ENCODE peak calls at places on chromosomes 2 and 18, in seven cellular contexts. One of them, this sample, is unnamed.

GRCh38 chr2:111118455-111119003 is 2.2 kb upstream of the BCL2L11 start:
- DNase-seq in ovary: no peak
- DNase-seq in AG10803: no peak
- DNase-seq in transverse colon: no peak
- DNase-seq in AG09309: no peak
- DNase-seq in astrocyte of the spinal cord: no peak
- DNase-seq in cardiac fibroblast: no peak
- DNase-seq in this sample: no peak

GRCh38 chr18:3179430-3180089 is 40.2 kb downstream of the MYOM1 start:
- DNase-seq in ovary: no peak
- DNase-seq in AG10803: no peak
- DNase-seq in transverse colon: no peak
- DNase-seq in AG09309: no peak
- DNase-seq in astrocyte of the spinal cord: no peak
- DNase-seq in cardiac fibroblast: no peak
- DNase-seq in this sample: no peak

GRCh38 chr2:240465765-240466578 is 30.5 kb downstream of the GPC1 start:
- DNase-seq in ovary: peak
- DNase-seq in AG10803: no peak
- DNase-seq in transverse colon: peak
- DNase-seq in AG09309: no peak
- DNase-seq in astrocyte of the spinal cord: no peak
- DNase-seq in cardiac fibroblast: no peak
- DNase-seq in this sample: no peak

GRCh38 chr2:157182834-157183396 is 74.6 kb upstream of the GALNT5 start:
- DNase-seq in ovary: no peak
- DNase-seq in AG10803: peak
- DNase-seq in transverse colon: no peak
- DNase-seq in AG09309: peak
- DNase-seq in astrocyte of the spinal cord: peak
- DNase-seq in cardiac fibroblast: peak
- DNase-seq in this sample: peak

GRCh38 chr18:49041677-49042570 is 91.2 kb upstream of the SMAD7 start:
- DNase-seq in ovary: no peak
- DNase-seq in AG10803: peak
- DNase-seq in transverse colon: peak
- DNase-seq in AG09309: no peak
- DNase-seq in astrocyte of the spinal cord: peak
- DNase-seq in cardiac fibroblast: peak
- DNase-seq in this sample: peak

GRCh38 chr2:234446404-234447076 is 50.3 kb downstream of the ARL4C start:
- DNase-seq in ovary: no peak
- DNase-seq in AG10803: no peak
- DNase-seq in transverse colon: peak
- DNase-seq in AG09309: no peak
- DNase-seq in astrocyte of the spinal cord: no peak
- DNase-seq in cardiac fibroblast: no peak
- DNase-seq in this sample: no peak

GRCh38 chr2:9095690-9096089 is 92.2 kb upstream of the MBOAT2 start:
- DNase-seq in ovary: peak
- DNase-seq in AG10803: peak
- DNase-seq in transverse colon: peak
- DNase-seq in AG09309: no peak
- DNase-seq in astrocyte of the spinal cord: peak
- DNase-seq in cardiac fibroblast: peak
- DNase-seq in this sample: no peak

GRCh38 chr2:43107679-43108078 is 118.7 kb downstream of the ZFP36L2 start:
- DNase-seq in ovary: no peak
- DNase-seq in AG10803: no peak
- DNase-seq in transverse colon: no peak
- DNase-seq in AG09309: no peak
- DNase-seq in astrocyte of the spinal cord: no peak
- DNase-seq in cardiac fibroblast: no peak
- DNase-seq in this sample: no peak

GRCh38 chr2:185970148-185970852 is 231.7 kb downstream of the FSIP2 start:
- DNase-seq in ovary: no peak
- DNase-seq in AG10803: no peak
- DNase-seq in transverse colon: peak
- DNase-seq in AG09309: no peak
- DNase-seq in astrocyte of the spinal cord: peak
- DNase-seq in cardiac fibroblast: peak
- DNase-seq in this sample: no peak

GRCh38 chr2:207182916-207183315 is 17.2 kb upstream of the KLF7 start:
- DNase-seq in ovary: no peak
- DNase-seq in AG10803: peak
- DNase-seq in transverse colon: no peak
- DNase-seq in AG09309: no peak
- DNase-seq in astrocyte of the spinal cord: peak
- DNase-seq in cardiac fibroblast: peak
- DNase-seq in this sample: no peak

GRCh38 chr2:60533114-60534033 is 20.1 kb downstream of the BCL11A start:
- DNase-seq in ovary: no peak
- DNase-seq in AG10803: peak
- DNase-seq in transverse colon: no peak
- DNase-seq in AG09309: no peak
- DNase-seq in astrocyte of the spinal cord: peak
- DNase-seq in cardiac fibroblast: no peak
- DNase-seq in this sample: peak

GRCh38 chr2:176814274-176814673 is 398.3 kb upstream of the HNRNPA3 start:
- DNase-seq in ovary: no peak
- DNase-seq in AG10803: no peak
- DNase-seq in transverse colon: no peak
- DNase-seq in AG09309: no peak
- DNase-seq in astrocyte of the spinal cord: no peak
- DNase-seq in cardiac fibroblast: no peak
- DNase-seq in this sample: no peak

GRCh38 chr2:200665626-200666453 is 80.0 kb downstream of the AOX1 start:
- DNase-seq in ovary: no peak
- DNase-seq in AG10803: no peak
- DNase-seq in transverse colon: no peak
- DNase-seq in AG09309: no peak
- DNase-seq in astrocyte of the spinal cord: no peak
- DNase-seq in cardiac fibroblast: no peak
- DNase-seq in this sample: no peak

GRCh38 chr2:200662727-200663126 is 76.9 kb downstream of the AOX1 start:
- DNase-seq in ovary: no peak
- DNase-seq in AG10803: peak
- DNase-seq in transverse colon: no peak
- DNase-seq in AG09309: no peak
- DNase-seq in astrocyte of the spinal cord: peak
- DNase-seq in cardiac fibroblast: peak
- DNase-seq in this sample: no peak

GRCh38 chr2:200667397-200667796 is 81.6 kb downstream of the AOX1 start:
- DNase-seq in ovary: no peak
- DNase-seq in AG10803: no peak
- DNase-seq in transverse colon: no peak
- DNase-seq in AG09309: no peak
- DNase-seq in astrocyte of the spinal cord: no peak
- DNase-seq in cardiac fibroblast: no peak
- DNase-seq in this sample: no peak

GRCh38 chr2:200661477-200661876 is 75.7 kb downstream of the AOX1 start:
- DNase-seq in ovary: no peak
- DNase-seq in AG10803: no peak
- DNase-seq in transverse colon: no peak
- DNase-seq in AG09309: no peak
- DNase-seq in astrocyte of the spinal cord: no peak
- DNase-seq in cardiac fibroblast: no peak
- DNase-seq in this sample: no peak

DNA sequence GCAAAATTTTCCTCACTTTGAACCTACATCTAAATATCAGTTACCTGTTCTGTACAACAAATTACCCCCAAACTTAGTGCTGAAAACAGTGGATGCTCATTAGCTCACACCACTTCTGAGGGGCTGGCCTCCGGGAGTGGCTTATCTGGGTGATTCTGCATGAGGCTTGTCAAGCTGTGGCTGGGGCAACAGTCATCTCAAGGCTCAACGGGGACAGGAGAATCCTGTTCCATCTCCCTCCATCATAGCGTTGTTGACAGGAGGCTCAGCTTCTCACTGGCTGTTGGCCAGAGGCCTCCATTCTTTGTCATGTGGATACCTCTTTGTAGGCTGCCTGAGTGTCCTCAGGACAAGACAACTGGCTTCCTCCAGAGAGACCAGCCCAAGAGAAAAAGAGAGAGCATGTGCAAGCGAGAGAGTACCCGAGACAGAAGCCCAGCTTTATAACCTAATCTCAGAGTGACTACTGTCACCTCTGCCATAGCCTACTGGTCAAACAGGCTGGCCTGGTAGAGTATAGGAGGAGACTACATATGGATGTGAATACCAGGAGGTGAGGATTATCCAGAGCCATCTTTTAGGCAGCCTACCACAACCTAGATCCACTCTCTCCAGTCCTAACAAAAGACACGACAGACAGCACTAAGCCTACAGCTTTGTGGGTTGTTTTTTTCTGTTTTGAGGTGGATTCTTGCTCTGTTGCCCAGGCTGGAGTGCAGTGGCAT is 79.1 kb downstream of the AOX1 start:
- DNase-seq in ovary: no peak
- DNase-seq in AG10803: no peak
- DNase-seq in transverse colon: no peak
- DNase-seq in AG09309: no peak
- DNase-seq in astrocyte of the spinal cord: no peak
- DNase-seq in cardiac fibroblast: no peak
- DNase-seq in this sample: no peak
- TF ChIP-seq CTCF in ovary: no peak
- TF ChIP-seq CTCF in AG10803: no peak
- TF ChIP-seq CTCF in transverse colon: no peak
- TF ChIP-seq CTCF in AG09309: no peak
- TF ChIP-seq CTCF in astrocyte of the spinal cord: no peak
- TF ChIP-seq CTCF in cardiac fibroblast: no peak
- TF ChIP-seq CTCF in this sample: no peak

GRCh38 chr18:77054288-77054605 is 78.3 kb downstream of the MBP start:
- DNase-seq in ovary: no peak
- DNase-seq in AG10803: no peak
- DNase-seq in transverse colon: no peak
- DNase-seq in AG09309: no peak
- DNase-seq in astrocyte of the spinal cord: no peak
- DNase-seq in cardiac fibroblast: no peak
- DNase-seq in this sample: no peak

GRCh38 chr18:77052297-77052645 is 80.3 kb downstream of the MBP start:
- DNase-seq in ovary: no peak
- DNase-seq in AG10803: no peak
- DNase-seq in transverse colon: no peak
- DNase-seq in AG09309: no peak
- DNase-seq in astrocyte of the spinal cord: no peak
- DNase-seq in cardiac fibroblast: no peak
- DNase-seq in this sample: no peak

GRCh38 chr18:77053616-77054287 is 78.8 kb downstream of the MBP start:
- DNase-seq in ovary: no peak
- DNase-seq in AG10803: no peak
- DNase-seq in transverse colon: no peak
- DNase-seq in AG09309: no peak
- DNase-seq in astrocyte of the spinal cord: no peak
- DNase-seq in cardiac fibroblast: no peak
- DNase-seq in this sample: no peak

GRCh38 chr18:77051581-77052296 is 80.8 kb downstream of the MBP start:
- DNase-seq in ovary: no peak
- DNase-seq in AG10803: no peak
- DNase-seq in transverse colon: no peak
- DNase-seq in AG09309: no peak
- DNase-seq in astrocyte of the spinal cord: no peak
- DNase-seq in cardiac fibroblast: no peak
- DNase-seq in this sample: no peak

DNA sequence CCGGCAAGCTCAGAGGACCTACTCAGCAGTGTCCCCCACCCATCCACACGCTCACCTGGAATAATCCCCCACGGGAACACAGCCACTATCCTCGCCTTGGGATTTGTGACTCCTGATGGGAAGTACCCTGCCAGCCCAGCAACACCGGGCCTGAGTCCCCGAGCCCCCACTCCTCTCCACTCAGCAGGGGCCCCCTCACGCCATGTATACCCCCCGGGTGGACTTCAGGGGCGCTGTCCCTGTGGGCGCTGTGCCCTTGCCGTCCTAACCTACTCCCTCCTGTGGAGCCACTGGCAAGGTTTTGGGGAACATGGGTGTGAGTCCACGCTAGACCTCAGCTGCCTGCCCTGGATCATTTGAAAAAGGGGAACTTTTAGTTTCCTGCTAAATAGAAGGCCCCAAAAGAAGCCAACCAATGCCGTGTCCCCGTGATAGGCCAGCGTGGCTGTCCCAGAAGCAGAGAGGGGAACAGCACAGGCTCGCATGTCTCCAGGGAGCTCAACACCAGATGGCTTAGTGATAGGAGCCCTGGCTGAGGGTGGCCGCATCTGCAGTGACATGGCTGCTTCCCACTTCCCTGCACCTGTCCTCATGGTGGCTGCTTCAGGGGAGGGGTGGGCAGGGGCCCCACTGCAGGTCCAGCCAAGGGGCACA is 79.8 kb downstream of the MBP start:
- DNase-seq in ovary: no peak
- DNase-seq in AG10803: no peak
- DNase-seq in transverse colon: no peak
- DNase-seq in AG09309: no peak
- DNase-seq in astrocyte of the spinal cord: no peak
- DNase-seq in cardiac fibroblast: no peak
- DNase-seq in this sample: no peak
- H3K4me3 ChIP-seq in ovary: no peak
- H3K4me3 ChIP-seq in AG10803: no peak
- H3K4me3 ChIP-seq in transverse colon: no peak
- H3K4me3 ChIP-seq in AG09309: no peak
- H3K4me3 ChIP-seq in astrocyte of the spinal cord: no peak
- H3K4me3 ChIP-seq in cardiac fibroblast: no peak
- H3K4me3 ChIP-seq in this sample: no peak

GRCh38 chr2:134778372-134778771 is 59.6 kb upstream of the TMEM163 start:
- DNase-seq in ovary: no peak
- DNase-seq in AG10803: no peak
- DNase-seq in transverse colon: no peak
- DNase-seq in AG09309: no peak
- DNase-seq in astrocyte of the spinal cord: no peak
- DNase-seq in cardiac fibroblast: no peak
- DNase-seq in this sample: no peak
- TF ChIP-seq CTCF in ovary: no peak
- TF ChIP-seq CTCF in AG10803: no peak
- TF ChIP-seq CTCF in transverse colon: no peak
- TF ChIP-seq CTCF in AG09309: no peak
- TF ChIP-seq CTCF in astrocyte of the spinal cord: peak
- TF ChIP-seq CTCF in cardiac fibroblast: peak
- TF ChIP-seq CTCF in this sample: no peak

DNA sequence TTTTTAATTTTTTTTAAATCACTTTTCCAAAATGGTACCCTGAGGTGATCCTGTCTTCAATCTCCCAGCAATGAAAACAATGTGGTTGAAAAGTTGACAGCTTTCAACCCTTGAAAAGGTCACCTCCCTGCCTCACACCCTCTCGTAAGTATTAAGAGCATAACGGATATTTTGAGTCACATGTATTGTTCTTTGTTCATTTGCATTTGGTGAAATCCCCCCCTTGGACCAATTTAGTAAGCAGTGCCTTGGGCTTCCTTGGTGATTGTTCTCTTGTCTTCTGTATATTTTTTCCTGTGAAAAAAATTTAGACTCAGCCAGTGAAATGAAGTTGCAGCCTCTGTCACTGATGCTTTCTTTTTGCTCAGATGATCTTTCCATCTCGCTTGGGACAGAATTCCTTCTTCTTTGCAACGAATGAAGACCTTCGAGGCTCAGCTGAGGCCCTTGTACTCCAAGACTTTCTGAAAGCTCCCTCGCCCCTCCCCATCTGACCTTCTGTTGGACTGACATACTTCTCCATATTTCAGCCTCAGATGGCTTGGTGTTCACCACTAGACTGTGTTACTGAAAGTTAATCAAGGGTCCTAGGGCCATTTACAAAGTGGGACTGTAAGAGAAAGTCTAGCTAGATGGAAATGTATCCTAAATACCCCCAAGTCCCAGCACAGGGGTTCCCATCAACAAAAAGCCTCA is 158.4 kb downstream of the BCL2 start:
- DNase-seq in ovary: no peak
- DNase-seq in AG10803: no peak
- DNase-seq in transverse colon: no peak
- DNase-seq in AG09309: no peak
- DNase-seq in astrocyte of the spinal cord: no peak
- DNase-seq in cardiac fibroblast: no peak
- DNase-seq in this sample: no peak
- H3K4me3 ChIP-seq in ovary: no peak
- H3K4me3 ChIP-seq in AG10803: no peak
- H3K4me3 ChIP-seq in transverse colon: no peak
- H3K4me3 ChIP-seq in AG09309: no peak
- H3K4me3 ChIP-seq in astrocyte of the spinal cord: no peak
- H3K4me3 ChIP-seq in cardiac fibroblast: no peak
- H3K4me3 ChIP-seq in this sample: no peak